ENCODE peak calls at places on chromosome 1, in four cellular contexts. One of them, this sample, is unnamed.
A peak's percentile ranks its signal among the peaks of the same experiment; 100 is the strongest.

GRCh38 chr1:244992833-244993232 is 128.5 kb upstream of the HNRNPU start:
- DNase-seq in WTC11: no peak
- DNase-seq in HEK293T: no peak
- DNase-seq in K562: no peak
- DNase-seq in this sample: no peak

GRCh38 chr1:36306210-36306901 is at the start of gene SH3D21:
- DNase-seq in WTC11: peak; percentile 82
- DNase-seq in HEK293T: peak; percentile 34
- DNase-seq in K562: peak; percentile 38
- DNase-seq in this sample: peak; percentile 67

GRCh38 chr1:208475951-208476824 is 232.0 kb upstream of the PLXNA2 start:
- DNase-seq in WTC11: peak; percentile 40
- DNase-seq in HEK293T: peak; percentile 22
- DNase-seq in K562: no peak
- DNase-seq in this sample: peak; percentile 6

GRCh38 chr1:226821719-226822085 is 48.7 kb upstream of the PSEN2 start:
- DNase-seq in WTC11: no peak
- DNase-seq in HEK293T: no peak
- DNase-seq in K562: no peak
- DNase-seq in this sample: no peak

GRCh38 chr1:234238060-234238459 is 135.2 kb upstream of the COA6 start:
- DNase-seq in WTC11: no peak
- DNase-seq in HEK293T: no peak
- DNase-seq in K562: no peak
- DNase-seq in this sample: no peak

GRCh38 chr1:67270569-67270968 is 37.1 kb upstream of the IL12RB2 start:
- DNase-seq in WTC11: no peak
- DNase-seq in HEK293T: no peak
- DNase-seq in K562: no peak
- DNase-seq in this sample: no peak

GRCh38 chr1:162360237-162360873 is 16.3 kb downstream of the SPATA46 start:
- DNase-seq in WTC11: no peak
- DNase-seq in HEK293T: no peak
- DNase-seq in K562: no peak
- DNase-seq in this sample: no peak

GRCh38 chr1:25922633-25923567 is 16.7 kb upstream of the STMN1 start:
- DNase-seq in WTC11: peak; percentile 55
- DNase-seq in HEK293T: no peak
- DNase-seq in K562: no peak
- DNase-seq in this sample: no peak

GRCh38 chr1:211729238-211729637 is 53.8 kb upstream of the NEK2 start:
- DNase-seq in WTC11: no peak
- DNase-seq in HEK293T: no peak
- DNase-seq in K562: no peak
- DNase-seq in this sample: no peak

GRCh38 chr1:12097321-12097720 is 34.2 kb downstream of the TNFRSF8 start:
- DNase-seq in WTC11: no peak
- DNase-seq in HEK293T: no peak
- DNase-seq in K562: no peak
- DNase-seq in this sample: no peak

GRCh38 chr1:6889875-6890480 is 104.7 kb downstream of the CAMTA1 start:
- DNase-seq in WTC11: peak; percentile 61
- DNase-seq in HEK293T: peak; percentile 70
- DNase-seq in K562: peak; percentile 50
- DNase-seq in this sample: peak; percentile 66

GRCh38 chr1:89890085-89890754 is 69.4 kb downstream of the LRRC8D start:
- DNase-seq in WTC11: no peak
- DNase-seq in HEK293T: peak; percentile 47
- DNase-seq in K562: no peak
- DNase-seq in this sample: no peak

GRCh38 chr1:223460566-223461189 is 67.5 kb downstream of the CCDC185 start:
- DNase-seq in WTC11: no peak
- DNase-seq in HEK293T: no peak
- DNase-seq in K562: no peak
- DNase-seq in this sample: no peak

GRCh38 chr1:227654858-227655752 is 80.0 kb downstream of the JMJD4 start:
- DNase-seq in WTC11: no peak
- DNase-seq in HEK293T: no peak
- DNase-seq in K562: no peak
- DNase-seq in this sample: no peak

GRCh38 chr1:2330511-2331199 is 60.7 kb downstream of the MORN1 start:
- DNase-seq in WTC11: no peak
- DNase-seq in HEK293T: no peak
- DNase-seq in K562: no peak
- DNase-seq in this sample: peak; percentile 69

GRCh38 chr1:181551249-181551648 is 67.9 kb downstream of the CACNA1E start:
- DNase-seq in WTC11: no peak
- DNase-seq in HEK293T: no peak
- DNase-seq in K562: no peak
- DNase-seq in this sample: no peak

DNA sequence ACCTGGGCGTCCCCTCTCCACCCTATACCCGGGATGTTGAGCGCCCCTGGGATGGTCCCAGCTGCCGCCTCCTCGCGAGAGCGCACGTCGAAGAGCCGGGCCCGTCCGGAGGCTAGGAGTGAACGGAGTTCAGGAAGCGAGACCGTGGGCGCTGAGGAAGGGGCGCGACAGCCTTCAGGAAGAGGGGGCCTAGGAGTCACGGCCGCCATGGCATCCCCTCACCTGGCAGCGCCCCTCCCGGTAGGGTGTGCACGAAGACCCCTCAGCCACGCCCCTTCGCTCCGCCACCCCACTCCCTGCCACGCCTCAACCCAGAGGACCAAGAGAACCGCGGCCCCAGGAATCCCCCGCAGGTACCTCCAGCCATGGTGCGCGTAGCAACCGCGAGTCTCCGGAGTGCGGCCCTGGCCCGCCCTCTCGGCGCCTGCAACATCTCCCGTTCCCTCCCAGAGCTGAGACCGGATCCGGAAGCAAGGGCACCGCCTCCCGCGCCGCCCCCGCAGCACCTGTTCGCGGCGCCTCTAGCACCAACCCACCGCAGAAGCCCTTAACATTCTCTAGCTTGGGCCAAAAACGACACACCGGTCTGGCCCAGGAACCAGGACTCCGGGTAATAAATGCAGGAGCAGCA is at the start of gene TSTD1:
- DNase-seq in WTC11: peak; percentile 81
- DNase-seq in HEK293T: no peak
- DNase-seq in K562: no peak
- DNase-seq in this sample: no peak
- TF ChIP-seq ELF4 in WTC11: no peak
- TF ChIP-seq ELF4 in HEK293T: no peak
- TF ChIP-seq ELF4 in K562: no peak
- TF ChIP-seq ELF4 in this sample: no peak

DNA sequence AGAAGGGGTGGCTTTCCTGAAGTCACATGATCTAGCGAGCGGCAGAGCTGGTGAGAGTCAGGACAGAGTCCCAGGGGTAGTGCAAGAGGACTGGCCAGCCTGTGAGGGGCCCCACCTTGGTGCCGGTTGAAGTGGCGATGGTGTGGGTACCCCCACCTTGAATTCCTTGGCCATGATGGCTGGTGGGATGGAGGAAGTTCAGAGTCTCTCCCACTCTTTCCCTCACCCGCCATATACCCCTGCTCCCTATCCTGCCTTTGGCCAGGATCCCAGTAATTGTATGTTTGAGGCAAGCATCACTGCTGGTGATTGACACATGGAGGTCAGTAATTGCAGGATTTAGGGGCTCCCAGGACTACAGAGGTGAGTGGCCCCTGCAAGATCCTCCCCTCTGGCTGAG is 11.8 kb downstream of the PADI3 start:
- DNase-seq in WTC11: no peak
- DNase-seq in HEK293T: no peak
- DNase-seq in K562: no peak
- DNase-seq in this sample: no peak
- TF ChIP-seq ELF4 in WTC11: no peak
- TF ChIP-seq ELF4 in HEK293T: no peak
- TF ChIP-seq ELF4 in K562: no peak
- TF ChIP-seq ELF4 in this sample: no peak

GRCh38 chr1:103109291-103109920 is 1.1 kb upstream of the COL11A1 start:
- DNase-seq in WTC11: peak; percentile 13
- DNase-seq in HEK293T: no peak
- DNase-seq in K562: no peak
- DNase-seq in this sample: no peak

GRCh38 chr1:103107696-103108524 is at the start of gene COL11A1:
- DNase-seq in WTC11: peak; percentile 12
- DNase-seq in HEK293T: no peak
- DNase-seq in K562: no peak
- DNase-seq in this sample: no peak

GRCh38 chr1:103106426-103107321 is 1.6 kb downstream of the COL11A1 start:
- DNase-seq in WTC11: peak; percentile 40
- DNase-seq in HEK293T: peak; percentile 46
- DNase-seq in K562: no peak
- DNase-seq in this sample: peak; percentile 24

GRCh38 chr1:103110701-103111100 is 2.4 kb upstream of the COL11A1 start:
- DNase-seq in WTC11: no peak
- DNase-seq in HEK293T: no peak
- DNase-seq in K562: no peak
- DNase-seq in this sample: no peak

DNA sequence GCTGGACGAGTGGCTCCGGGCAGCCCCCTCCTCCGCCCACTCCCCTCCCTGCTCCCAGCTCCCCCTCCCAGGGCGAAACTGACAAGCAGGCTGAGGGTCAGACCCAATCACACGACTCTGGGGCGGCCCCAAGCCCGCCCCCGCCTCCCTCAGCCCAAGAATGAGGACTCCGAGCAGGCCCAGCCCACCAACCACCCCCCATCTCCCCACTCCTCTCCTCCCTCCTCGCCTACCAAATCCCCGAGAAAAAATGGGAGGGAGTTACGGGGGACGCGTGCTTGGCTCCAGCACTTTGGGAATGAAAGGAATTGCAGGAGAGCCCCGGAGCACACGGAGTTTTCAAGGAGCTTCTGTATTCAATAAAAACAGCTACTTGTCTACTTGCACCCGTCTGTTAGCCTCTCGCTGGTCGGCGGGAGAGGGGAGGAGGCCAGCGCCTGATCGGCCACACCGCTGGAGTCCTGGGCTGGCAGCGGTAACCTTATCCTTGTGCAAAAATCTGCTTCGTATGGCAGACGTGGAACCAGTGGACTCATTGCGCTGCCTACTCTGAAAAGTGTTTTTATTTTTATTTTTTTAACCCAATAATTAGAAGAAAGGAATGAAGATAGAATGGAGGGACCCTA is 316 bp upstream of the COL11A1 start:
- DNase-seq in WTC11: peak; percentile 86
- DNase-seq in HEK293T: no peak
- DNase-seq in K562: no peak
- DNase-seq in this sample: no peak
- TF ChIP-seq ELF4 in WTC11: no peak
- TF ChIP-seq ELF4 in HEK293T: no peak
- TF ChIP-seq ELF4 in K562: no peak
- TF ChIP-seq ELF4 in this sample: no peak

GRCh38 chr1:115665746-115666145 is 24.0 kb downstream of the VANGL1 start:
- DNase-seq in WTC11: no peak
- DNase-seq in HEK293T: no peak
- DNase-seq in K562: no peak
- DNase-seq in this sample: no peak
- TF ChIP-seq ELF4 in WTC11: no peak
- TF ChIP-seq ELF4 in HEK293T: no peak
- TF ChIP-seq ELF4 in K562: no peak
- TF ChIP-seq ELF4 in this sample: no peak